ENCODE peak calls at places on chromosomes 5 and 9, in four cellular contexts. Q is cardiac muscle cell, Y is osteocyte, X is prostate gland. O is an unnamed sample.

GRCh38 chr5:51148437-51148836 is 234.8 kb upstream of the ISL1 start:
- DNase-seq in Q (no peak), Y (no peak), X (no peak), O (no peak)

GRCh38 chr9:115520626-115521025 is 402.7 kb upstream of the TNC start:
- DNase-seq in Q (no peak), Y (no peak), X (no peak), O (no peak)

GRCh38 chr5:111755942-111756353 is 1.0 kb downstream of the NREP start:
- DNase-seq in Q (peak; percentile 67), Y (no peak), X (no peak), O (no peak)

GRCh38 chr5:36607114-36607561 is 732 bp downstream of the SLC1A3 start:
- DNase-seq in Q (peak; percentile 62), Y (no peak), X (peak; percentile 17), O (no peak)

GRCh38 chr9:133003671-133004090 is 25.2 kb downstream of the GFI1B start:
- DNase-seq in Q (no peak), Y (no peak), X (no peak), O (no peak)

GRCh38 chr5:133232011-133232410 is 180.2 kb downstream of the HSPA4 start:
- DNase-seq in Q (no peak), Y (no peak), X (no peak), O (no peak)

GRCh38 chr9:31023793-31024192 is 1360.7 kb upstream of the ACO1 start:
- DNase-seq in Q (no peak), Y (no peak), X (no peak), O (no peak)

GRCh38 chr5:63401434-63402046 is 560.7 kb downstream of the HTR1A start:
- DNase-seq in Q (peak; percentile 60), Y (no peak), X (peak; percentile 23), O (peak; percentile 47)

GRCh38 chr9:116951588-116952433 is 264.7 kb downstream of the TRIM32 start:
- DNase-seq in Q (no peak), Y (no peak), X (no peak), O (no peak)

GRCh38 chr5:144203750-144204596 is 33.3 kb downstream of the KCTD16 start:
- DNase-seq in Q (peak; percentile 84), Y (no peak), X (peak; percentile 30), O (no peak)

GRCh38 chr5:32679218-32679617 is 31.9 kb upstream of the NPR3 start:
- DNase-seq in Q (no peak), Y (no peak), X (no peak), O (no peak)

GRCh38 chr9:32403567-32403966 is 19.1 kb downstream of the ACO1 start:
- DNase-seq in Q (no peak), Y (no peak), X (no peak), O (no peak)

GRCh38 chr5:15255601-15256000 is 244.4 kb upstream of the FBXL7 start:
- DNase-seq in Q (peak; percentile 70), Y (no peak), X (no peak), O (no peak)

GRCh38 chr9:1871486-1872181 is 143.5 kb upstream of the SMARCA2 start:
- DNase-seq in Q (peak; percentile 12), Y (no peak), X (no peak), O (no peak)

GRCh38 chr9:134551657-134552348 is 89.8 kb upstream of the COL5A1 start:
- DNase-seq in Q (peak; percentile 90), Y (peak; percentile 94), X (no peak), O (peak; percentile 98)

GRCh38 chr5:3659907-3660306 is 64.3 kb downstream of the IRX1 start:
- DNase-seq in Q (peak; percentile 1), Y (peak; percentile 53), X (no peak), O (no peak)

GRCh38 chr9:129612123-129612522 is 8.8 kb downstream of the C9orf50 start:
- DNase-seq in Q (no peak), Y (no peak), X (no peak), O (no peak)

GRCh38 chr9:136355616-136356557 is 7.7 kb downstream of the DNLZ start:
- DNase-seq in Q (no peak), Y (no peak), X (no peak), O (no peak)

GRCh38 chr9:115127191-115127817 is 9.3 kb upstream of the TNC start:
- DNase-seq in Q (peak; percentile 47), Y (no peak), X (no peak), O (no peak)

GRCh38 chr9:13446935-13447334 is 167.4 kb upstream of the MPDZ start:
- DNase-seq in Q (peak; percentile 36), Y (no peak), X (no peak), O (no peak)

GRCh38 chr9:74645007-74645639 is 148.0 kb downstream of the RORB start:
- DNase-seq in Q (peak; percentile 28), Y (no peak), X (no peak), O (no peak)

GRCh38 chr9:14383296-14383695 is 69.4 kb upstream of the NFIB start:
- DNase-seq in Q (peak; percentile 81), Y (no peak), X (no peak), O (no peak)

GRCh38 chr9:19631181-19631580 is 157.7 kb downstream of the SLC24A2 start:
- DNase-seq in Q (no peak), Y (no peak), X (no peak), O (no peak)

GRCh38 chr9:134594376-134594941 is 47.1 kb upstream of the COL5A1 start:
- DNase-seq in Q (no peak), Y (no peak), X (no peak), O (no peak)

GRCh38 chr5:33827335-33827734 is 64.5 kb downstream of the ADAMTS12 start:
- DNase-seq in Q (no peak), Y (no peak), X (no peak), O (no peak)

DNA sequence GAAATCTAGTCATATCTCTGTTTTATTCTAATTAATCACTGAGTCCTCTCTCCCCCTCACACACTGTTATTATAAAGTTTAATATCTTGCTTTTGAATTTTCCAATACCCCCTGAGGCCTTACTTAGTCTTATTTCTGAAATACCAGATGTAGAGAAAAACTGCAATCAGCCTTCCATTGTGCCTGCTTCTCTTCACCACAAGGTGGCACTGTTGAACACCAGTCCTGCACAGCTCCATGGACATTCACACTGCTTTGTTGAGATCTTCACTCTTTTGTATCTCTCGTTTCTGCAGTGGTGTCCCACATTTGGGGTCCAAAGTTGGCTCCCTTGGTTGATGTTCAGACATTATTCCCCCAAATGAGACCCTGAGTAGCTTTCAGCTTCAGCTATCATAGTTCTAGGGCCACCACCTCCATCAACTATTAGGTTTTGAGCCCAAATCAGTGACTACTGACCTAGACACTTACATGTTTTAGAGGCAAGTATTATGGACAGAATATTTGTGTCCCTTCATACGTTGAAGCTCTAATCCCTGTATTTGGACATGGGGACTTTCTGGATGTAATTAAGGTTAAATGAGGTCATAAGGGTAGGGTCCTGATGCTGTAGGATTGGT is 24.3 kb downstream of the BOD1 start:
- DNase-seq in Q (peak; percentile 15), Y (no peak), X (no peak), O (no peak)
- TF ChIP-seq CTCF in Q (peak; percentile 41), Y (peak; percentile 51), X (no peak), O (peak; percentile 71)

GRCh38 chr5:169511708-169512107 is 71.9 kb upstream of the SPDL1 start:
- DNase-seq in Q (no peak), Y (no peak), X (no peak), O (no peak)
- TF ChIP-seq CTCF in Q (peak; percentile 10), Y (no peak), X (no peak), O (peak; percentile 36)

DNA sequence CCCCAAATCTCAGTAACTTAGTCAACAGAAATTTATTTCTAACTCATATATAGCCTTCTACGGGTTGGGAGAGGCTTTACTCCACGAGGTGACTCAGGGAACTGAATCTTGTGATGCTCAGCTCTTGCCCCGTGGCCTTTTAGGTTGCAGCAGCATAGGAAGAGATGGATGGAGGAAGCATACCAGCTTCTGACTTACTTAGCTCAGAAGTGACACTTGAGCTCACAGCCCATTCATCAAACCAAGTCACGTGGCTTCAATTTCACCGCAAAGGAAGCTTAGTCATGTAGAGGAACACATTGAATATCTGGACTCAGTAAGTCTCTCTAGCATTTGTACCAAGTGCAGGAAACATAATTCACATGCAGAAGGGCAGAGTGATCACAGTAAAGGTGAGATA is 124.1 kb upstream of the KCNN2 start:
- DNase-seq in Q (peak; percentile 6), Y (no peak), X (no peak), O (no peak)
- TF ChIP-seq CTCF in Q (no peak), Y (no peak), X (no peak), O (no peak)

DNA sequence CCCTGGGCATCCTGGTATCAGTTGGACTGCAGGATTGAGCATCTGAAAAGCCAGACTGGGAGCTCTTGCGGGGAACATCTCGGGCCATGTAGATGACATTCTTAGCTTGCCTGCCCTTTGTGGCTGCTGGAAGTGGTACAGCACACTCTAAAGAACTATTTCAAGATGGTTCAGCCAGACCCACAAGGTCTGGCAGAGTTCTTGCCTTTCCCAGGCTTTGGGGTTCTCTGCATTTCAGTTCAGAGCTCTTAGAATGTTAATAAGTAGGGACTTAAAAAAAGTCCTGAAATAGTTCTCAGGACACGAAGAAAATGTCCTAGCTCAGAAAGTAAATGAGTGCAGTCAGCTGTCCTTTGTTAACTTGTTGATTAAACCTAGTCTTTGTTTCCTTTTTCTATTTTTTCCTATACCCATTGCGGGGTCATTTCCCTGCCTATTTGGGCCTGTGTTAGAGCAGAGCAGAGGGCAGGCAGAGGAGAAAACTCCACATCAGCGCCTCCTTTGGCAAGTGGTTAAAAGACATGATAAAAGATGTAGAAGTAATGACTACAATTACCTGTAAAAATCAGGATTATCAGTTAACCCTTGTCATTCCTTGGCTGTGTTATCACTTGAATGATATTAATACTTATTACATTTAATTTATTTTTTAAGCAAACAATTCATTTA is 291.5 kb downstream of the ZSWIM6 start:
- DNase-seq in Q (no peak), Y (no peak), X (no peak), O (no peak)
- TF ChIP-seq CTCF in Q (peak; percentile 25), Y (peak; percentile 36), X (no peak), O (peak; percentile 62)

DNA sequence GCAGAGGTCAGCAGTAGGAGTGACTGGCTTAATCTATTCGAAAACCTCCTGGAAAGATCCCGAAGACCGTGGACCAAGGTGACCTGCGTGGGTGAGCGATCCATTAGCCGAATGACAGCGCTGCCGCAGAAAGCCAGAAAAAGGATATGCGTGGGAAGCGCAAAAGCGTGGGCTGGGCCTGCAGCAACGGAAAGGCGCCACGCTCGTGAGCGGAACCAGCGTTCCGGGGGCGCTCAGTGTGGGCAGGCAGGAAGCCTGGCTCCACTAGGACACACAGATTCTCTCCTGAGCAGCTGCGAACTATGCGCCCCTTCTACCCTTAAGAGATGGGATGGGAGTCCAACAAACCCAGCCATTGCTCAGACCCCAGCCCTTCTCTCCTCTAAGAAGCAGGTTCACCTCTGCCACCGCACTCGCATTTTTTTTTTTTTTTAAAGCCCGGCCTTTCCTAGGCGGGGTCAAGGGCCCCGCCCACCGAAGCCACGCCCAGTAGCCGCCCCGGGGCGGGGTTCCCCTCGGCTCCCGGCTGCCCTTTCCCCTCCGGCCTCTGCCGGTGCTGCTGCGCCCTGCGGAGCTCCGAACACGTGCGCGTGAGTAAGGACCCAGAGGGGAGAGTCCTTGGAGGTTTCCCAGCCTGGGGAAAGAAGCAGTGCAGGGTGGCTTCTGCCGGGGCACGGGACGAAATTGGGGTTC is 19.8 kb upstream of the MATR3 start:
- DNase-seq in Q (peak; percentile 91), Y (peak; percentile 90), X (peak; percentile 68), O (no peak)
- TF ChIP-seq CTCF in Q (no peak), Y (no peak), X (no peak), O (peak; percentile 27)

GRCh38 chr9:108889649-108890067 is 27.6 kb downstream of the ACTL7A start:
- DNase-seq in Q (peak; percentile 56), Y (no peak), X (no peak), O (no peak)
- TF ChIP-seq CTCF in Q (peak; percentile 33), Y (peak; percentile 40), X (no peak), O (peak; percentile 67)

GRCh38 chr9:4290427-4290837 is 9.4 kb downstream of the GLIS3 start:
- DNase-seq in Q (no peak), Y (no peak), X (no peak), O (no peak)
- TF ChIP-seq CTCF in Q (no peak), Y (no peak), X (no peak), O (no peak)

O was measured in chondrocyte.